ENCODE peak calls at places on chromosomes 1 and 21, in five cellular contexts. R, O, Q, U and Z are unnamed samples.

GRCh38 chr1:36137226-36137625 is 12.1 kb downstream of the TRAPPC3 start:
- DNase-seq in Q (no peak), O (no peak), U (no peak), R (no peak), Z (no peak)

GRCh38 chr1:44040418-44040817 is 9.2 kb upstream of the SLC6A9 start:
- DNase-seq in U (no peak), Q (no peak), O (no peak), R (no peak), Z (no peak)

GRCh38 chr1:23634518-23634839 is 57.1 kb upstream of the RPL11 start:
- DNase-seq in R (no peak), O (no peak), Q (no peak), U (no peak), Z (no peak)

GRCh38 chr1:54326577-54327385 is 79.4 kb downstream of the SSBP3 start:
- DNase-seq in U (no peak), Q (no peak), R (no peak), O (no peak), Z (no peak)

GRCh38 chr1:89781494-89782126 is 39.2 kb upstream of the LRRC8D start:
- DNase-seq in O (no peak), Q (no peak), R (no peak), U (no peak), Z (no peak)

GRCh38 chr1:15350551-15351200 is 59.0 kb upstream of the EFHD2 start:
- DNase-seq in U (no peak), R (no peak), Q (no peak), O (no peak), Z (no peak)

GRCh38 chr1:2253797-2254480 is 25.8 kb downstream of the SKI start:
- DNase-seq in R (no peak), O (no peak), U (no peak), Q (no peak), Z (no peak)

GRCh38 chr1:114369930-114370329 is 141.1 kb downstream of the TRIM33 start:
- DNase-seq in O (no peak), R (no peak), Q (no peak), U (no peak), Z (no peak)

GRCh38 chr1:244271909-244272308 is 179.8 kb downstream of the ADSS2 start:
- DNase-seq in U (no peak), Q (no peak), O (no peak), R (no peak), Z (no peak)

GRCh38 chr1:201466492-201466891 is 2.5 kb downstream of the PHLDA3 start:
- DNase-seq in O (no peak), R (no peak), Q (no peak), U (no peak), Z (no peak)

GRCh38 chr1:213982814-213983588 is 4.8 kb upstream of the PROX1 start:
- DNase-seq in U (no peak), O (no peak), Q (peak; percentile 84), R (no peak), Z (no peak)

GRCh38 chr21:34132202-34132601 is 58.8 kb downstream of the MRPS6 start:
- DNase-seq in U (no peak), R (no peak), Q (no peak), O (no peak), Z (no peak)

GRCh38 chr1:212640223-212640885 is 31.8 kb downstream of the ATF3 start:
- DNase-seq in U (no peak), Q (no peak), O (no peak), R (no peak), Z (no peak)

GRCh38 chr1:196609114-196609737 is 986 bp upstream of the KCNT2 start:
- DNase-seq in O (no peak), U (no peak), Q (peak; percentile 79), R (peak; percentile 49), Z (peak; percentile 2)

GRCh38 chr1:175373786-175374623 is 181.4 kb upstream of the KIAA0040 start:
- DNase-seq in O (no peak), R (peak; percentile 9), U (no peak), Q (peak; percentile 84), Z (no peak)

GRCh38 chr1:202959276-202959620 is 1.1 kb upstream of the ADIPOR1 start:
- DNase-seq in O (no peak), Q (no peak), U (no peak), R (peak; percentile 39), Z (peak; percentile 36)

GRCh38 chr1:41957568-41957967 is 38.8 kb upstream of the HIVEP3 start:
- DNase-seq in U (no peak), Q (no peak), O (no peak), R (peak; percentile 67), Z (no peak)

GRCh38 chr1:223264983-223265663 is 98.9 kb downstream of the SUSD4 start:
- DNase-seq in R (no peak), Q (no peak), O (no peak), U (no peak), Z (no peak)

GRCh38 chr1:213704941-213705340 is 282.8 kb upstream of the PROX1 start:
- DNase-seq in Q (no peak), O (no peak), R (no peak), U (no peak), Z (no peak)

GRCh38 chr21:36245649-36246048 is 74.3 kb upstream of the MORC3 start:
- DNase-seq in O (no peak), R (no peak), U (no peak), Q (peak; percentile 31), Z (no peak)

GRCh38 chr1:241156231-241156965 is 200.6 kb downstream of the RGS7 start:
- DNase-seq in O (no peak), R (peak; percentile 29), U (no peak), Q (no peak), Z (no peak)

GRCh38 chr1:85577421-85578320 is 2.9 kb upstream of the CCN1 start:
- DNase-seq in O (no peak), U (peak; percentile 65), Q (peak; percentile 52), R (no peak), Z (peak; percentile 58)

GRCh38 chr1:116954450-116954849 is 44.7 kb downstream of the PTGFRN start:
- DNase-seq in O (no peak), Q (no peak), R (no peak), U (no peak), Z (no peak)

GRCh38 chr1:59487335-59488031 is 190.6 kb downstream of the FGGY start:
- DNase-seq in U (no peak), Q (no peak), O (no peak), R (peak; percentile 22), Z (no peak)

GRCh38 chr21:34923626-34924025 is 125.5 kb downstream of the RUNX1 start:
- DNase-seq in U (no peak), O (no peak), R (no peak), Q (no peak), Z (no peak)

GRCh38 chr1:119327436-119328155 is 41.0 kb upstream of the HAO2 start:
- DNase-seq in U (no peak), R (peak; percentile 16), Q (peak; percentile 78), O (no peak), Z (peak; percentile 39)
- TF ChIP-seq CTCF in U (peak; percentile 31), R (peak; percentile 60), Q (peak; percentile 72), O (no peak), Z (peak; percentile 43)

GRCh38 chr1:5111581-5111980 is 457.2 kb downstream of the AJAP1 start:
- DNase-seq in Q (no peak), O (no peak), U (no peak), R (no peak), Z (no peak)

GRCh38 chr1:5110508-5110907 is 456.1 kb downstream of the AJAP1 start:
- DNase-seq in U (no peak), Q (no peak), O (no peak), R (no peak), Z (no peak)

GRCh38 chr1:5105744-5106143 is 451.3 kb downstream of the AJAP1 start:
- DNase-seq in U (no peak), Q (no peak), R (no peak), O (no peak), Z (no peak)

GRCh38 chr1:5108740-5109139 is 454.3 kb downstream of the AJAP1 start:
- DNase-seq in Q (no peak), O (no peak), R (no peak), U (no peak), Z (no peak)

DNA sequence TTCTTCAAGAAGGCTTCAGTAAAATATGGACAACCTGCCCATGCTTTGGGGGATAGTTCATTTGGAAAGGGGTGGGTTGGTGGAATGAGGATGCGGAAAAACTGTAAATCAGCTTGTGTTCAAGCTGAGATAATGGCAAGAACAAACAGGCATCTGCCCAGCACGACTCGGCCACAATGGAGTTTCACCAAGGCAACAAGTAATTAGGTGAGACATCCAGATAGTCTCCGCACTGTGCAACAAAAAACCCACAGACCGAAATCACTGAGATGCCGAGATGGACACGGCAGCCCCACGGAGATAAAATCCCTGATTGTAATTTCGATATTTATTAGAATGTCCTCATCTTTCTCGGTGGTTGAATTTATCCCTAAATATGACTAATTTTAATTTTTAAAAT is 455.2 kb downstream of the AJAP1 start:
- DNase-seq in O (no peak), U (no peak), Q (no peak), R (no peak), Z (no peak)
- H3K4me3 ChIP-seq in O (no peak overlapping the region), U (no peak overlapping the region), Q (no peak overlapping the region), R (no peak overlapping the region), Z (no peak overlapping the region)

DNA sequence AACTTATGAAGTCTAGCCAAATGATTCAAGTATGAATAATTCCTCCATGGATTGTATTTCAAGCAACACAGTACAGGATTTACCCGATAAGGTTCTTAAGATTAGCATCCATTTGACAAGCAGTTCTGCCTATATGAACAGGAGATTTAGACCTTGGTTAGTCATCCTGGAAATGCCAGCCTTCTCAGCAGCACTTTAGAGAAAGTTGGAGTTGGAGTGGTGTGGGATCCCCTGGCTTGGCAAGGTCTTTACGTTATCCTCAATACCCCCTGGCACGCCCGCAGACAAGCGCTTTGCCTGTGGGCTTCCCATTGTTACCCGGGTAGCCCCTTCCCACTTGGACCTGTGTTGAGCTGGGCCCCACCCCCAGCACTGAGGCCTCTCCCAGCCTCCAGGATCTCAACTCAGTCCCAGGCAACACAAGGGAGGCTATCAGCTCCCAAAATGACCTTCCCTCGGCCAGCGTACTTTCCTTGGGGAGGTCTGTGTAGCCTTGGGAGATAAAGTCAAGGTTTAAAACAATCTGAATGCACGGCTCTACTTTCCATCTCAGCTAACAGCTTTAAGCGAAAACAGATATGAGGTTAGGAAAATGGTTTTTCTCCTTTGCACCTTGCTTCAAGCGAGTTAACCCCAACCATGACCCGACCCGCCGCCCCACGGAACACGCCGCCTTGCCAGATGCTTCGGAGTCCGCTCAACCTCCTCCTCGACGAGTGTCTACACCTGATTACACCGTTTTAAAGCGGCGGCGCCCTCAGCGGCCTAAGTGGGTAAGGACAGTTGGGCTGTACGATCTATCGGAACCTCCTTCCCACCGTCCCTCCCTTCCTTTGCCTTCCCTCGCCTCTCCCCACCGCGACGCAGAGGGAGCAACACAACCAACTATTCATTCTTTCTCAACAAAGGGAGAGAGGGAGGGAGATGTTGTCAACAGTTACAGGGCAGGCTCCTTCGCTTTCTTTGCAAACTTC is 1.2 kb downstream of the BCAR3 start:
- DNase-seq in U (peak; percentile 59), O (peak; percentile 54), R (peak; percentile 88), Q (peak; percentile 97), Z (peak; percentile 68)
- TF ChIP-seq CTCF in U (peak; percentile 70), O (peak; percentile 64), R (peak; percentile 70), Q (peak; percentile 72), Z (peak; percentile 44)

GRCh38 chr1:220684890-220685289 is 5.3 kb upstream of the C1orf115 start:
- DNase-seq in Q (no peak), O (no peak), R (no peak), U (no peak), Z (no peak)

GRCh38 chr1:220682901-220683576 is 7.1 kb upstream of the C1orf115 start:
- DNase-seq in Q (no peak), O (no peak), R (no peak), U (no peak), Z (no peak)

GRCh38 chr1:220680085-220680687 is 10.0 kb upstream of the C1orf115 start:
- DNase-seq in O (no peak), U (no peak), Q (peak; percentile 77), R (peak; percentile 39), Z (no peak)

GRCh38 chr1:220685879-220686278 is 4.3 kb upstream of the C1orf115 start:
- DNase-seq in R (no peak), U (no peak), Q (peak; percentile 66), O (no peak), Z (no peak)

GRCh38 chr1:220681220-220681847 is 8.8 kb upstream of the C1orf115 start:
- DNase-seq in Q (no peak), U (no peak), O (no peak), R (no peak), Z (no peak)
- H3K4me3 ChIP-seq in Q (no peak overlapping the region), U (no peak overlapping the region), O (no peak overlapping the region), R (no peak overlapping the region), Z (no peak overlapping the region)